ENCODE peak calls at places on chromosome 12, in ten cellular contexts. L is body of pancreas; D is AG04450; C is adrenal gland; J is CD4-positive, alpha-beta T cell; F is left ventricle myocardium inferior; P is stomach; K is cardiac muscle cell; Z is nephron progenitor cell; T is pancreas. O is an unnamed sample.

GRCh38 chr12:80445083-80445482 is 1.0 kb downstream of the PTPRQ start:
- DNase-seq in C (no peak), L (no peak), D (no peak), K (no peak), T (no peak), F (no peak), P (no peak), J (no peak), Z (no peak), O (no peak)

GRCh38 chr12:120247621-120248030 is 17.9 kb downstream of the PXN start:
- DNase-seq in K (no peak), F (no peak), D (no peak), T (no peak), C (no peak), L (no peak), J (no peak), P (no peak), Z (no peak), O (no peak)

GRCh38 chr12:46517579-46517962 is 145.0 kb upstream of the SLC38A2 start:
- DNase-seq in F (no peak), K (no peak), T (no peak), J (no peak), Z (no peak), L (no peak), P (no peak), C (no peak), D (no peak), O (no peak)

GRCh38 chr12:111412830-111413441 is 7.2 kb downstream of the SH2B3 start:
- DNase-seq in T (no peak), Z (no peak), D (no peak), L (no peak), P (no peak), C (no peak), K (no peak), J (no peak), F (no peak), O (no peak)

GRCh38 chr12:112978163-112979081 is at the start of gene OAS2:
- DNase-seq in C (peak; percentile 66), F (peak; percentile 40), Z (no peak), P (peak; percentile 80), T (no peak), L (peak; percentile 22), K (peak; percentile 3), J (peak; percentile 67), D (no peak), O (no peak)

GRCh38 chr12:42372154-42372791 is 46.3 kb downstream of the PPHLN1 start:
- DNase-seq in D (no peak), P (no peak), F (no peak), L (no peak), K (peak; percentile 65), Z (peak; percentile 16), T (no peak), C (no peak), J (no peak), O (no peak)

GRCh38 chr12:53277981-53278380 is 9.9 kb downstream of the ESPL1 start:
- DNase-seq in T (no peak), J (no peak), Z (no peak), C (no peak), D (no peak), K (no peak), L (no peak), F (no peak), P (no peak), O (no peak)

GRCh38 chr12:11673666-11674464 is 24.4 kb downstream of the ETV6 start:
- DNase-seq in Z (no peak), L (no peak), F (no peak), C (no peak), T (no peak), P (no peak), J (no peak), K (no peak), D (no peak), O (no peak)

GRCh38 chr12:112900298-112901145 is 6.2 kb upstream of the OAS1 start:
- DNase-seq in D (no peak), Z (no peak), T (no peak), K (peak; percentile 19), J (no peak), C (peak; percentile 34), P (peak; percentile 53), F (no peak), L (peak; percentile 42), O (peak; percentile 56)

GRCh38 chr12:22800332-22800731 is 175.4 kb downstream of the ETNK1 start:
- DNase-seq in T (no peak), C (no peak), D (no peak), K (no peak), Z (no peak), J (no peak), P (no peak), F (no peak), L (no peak), O (no peak)

GRCh38 chr12:22802883-22803640 is 178.1 kb downstream of the ETNK1 start:
- DNase-seq in K (no peak), D (no peak), C (no peak), P (no peak), L (no peak), Z (no peak), T (no peak), F (no peak), J (no peak), O (no peak)

DNA sequence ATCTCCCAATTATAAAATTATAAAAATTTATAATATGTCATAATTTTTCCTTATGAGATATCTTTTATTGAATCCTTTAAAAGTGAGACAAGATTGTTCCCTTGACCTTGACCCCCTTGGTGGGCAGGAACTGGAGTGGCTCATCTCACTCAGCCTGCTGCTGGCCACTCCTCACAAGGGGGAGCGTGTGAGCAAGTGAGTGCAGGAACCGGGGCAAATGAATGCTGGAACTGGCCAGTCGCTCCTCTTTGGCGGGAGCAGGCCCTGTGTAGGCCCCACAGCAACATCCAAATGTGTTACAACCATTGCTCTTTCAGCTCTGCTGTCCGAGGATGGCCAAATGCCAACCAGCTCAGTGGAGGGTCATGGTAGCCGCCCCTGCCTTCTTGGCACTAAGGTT is 178.8 kb downstream of the ETNK1 start:
- DNase-seq in F (no peak), C (no peak), L (no peak), P (no peak), K (no peak), J (no peak), Z (no peak), T (peak; percentile 18), D (no peak), O (peak; percentile 32)
- TF ChIP-seq CTCF in F (no peak), C (no peak), L (no peak), P (no peak), K (no peak), J (no peak), Z (no peak), T (no peak), D (no peak), O (peak; percentile 15)

DNA sequence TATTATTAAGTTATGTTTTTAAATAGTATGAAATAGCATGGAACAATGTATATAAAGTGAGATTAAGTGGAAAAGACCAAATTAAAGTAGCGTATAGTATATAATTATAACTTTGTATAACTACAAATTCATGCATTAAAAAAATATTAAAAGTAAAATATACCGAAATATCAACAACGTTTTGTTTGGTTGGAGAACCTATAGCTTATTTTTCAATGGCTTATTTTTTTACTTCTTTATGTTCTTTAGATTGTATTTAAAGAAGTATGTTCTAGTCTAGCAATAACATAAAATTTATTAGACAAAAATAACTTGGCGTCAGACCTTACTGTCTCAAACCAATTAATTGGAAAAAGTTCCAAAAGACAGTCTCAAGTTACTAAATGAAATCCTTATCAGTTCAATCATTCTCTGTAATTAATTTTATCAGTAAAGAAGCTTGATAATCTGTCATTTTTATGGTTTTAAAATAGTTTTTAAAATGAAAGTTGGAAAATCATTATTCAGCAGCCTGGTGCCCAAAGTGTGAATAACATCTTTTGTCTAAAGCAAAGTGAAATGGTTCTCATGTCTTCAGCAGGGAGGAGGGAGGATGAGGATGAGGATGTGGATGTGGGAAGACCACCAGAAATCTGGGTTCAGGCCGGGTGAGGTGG is 46.7 kb downstream of the IRAK3 start:
- DNase-seq in P (no peak), Z (no peak), L (no peak), J (no peak), D (no peak), F (no peak), C (no peak), K (no peak), T (no peak), O (no peak)
- TF ChIP-seq CTCF in P (no peak), Z (no peak), L (no peak), J (no peak), D (peak; percentile 26), F (no peak), C (no peak), K (peak; percentile 24), T (no peak), O (peak; percentile 17)

DNA sequence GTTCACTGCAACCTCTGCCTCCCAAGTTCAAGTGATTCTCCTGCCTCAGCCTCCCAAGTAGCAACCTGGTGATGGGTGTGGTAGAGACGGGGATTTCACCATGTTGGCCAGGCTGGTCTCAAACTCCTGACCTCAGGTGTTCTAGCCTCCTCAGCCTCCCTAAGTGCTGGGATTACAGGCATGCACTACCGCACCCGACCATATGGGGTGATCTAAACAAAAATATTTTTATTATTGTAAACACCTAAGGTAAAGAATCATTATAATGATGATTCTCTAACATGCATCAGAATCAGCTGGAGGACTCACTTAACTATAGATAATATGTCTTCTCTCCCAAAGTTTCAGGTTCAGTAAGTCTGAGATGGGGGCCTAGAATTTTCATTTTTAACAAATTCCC is 96.2 kb upstream of the ALG10 start:
- DNase-seq in T (no peak), P (no peak), F (no peak), K (no peak), D (no peak), J (no peak), C (no peak), L (no peak), Z (no peak), O (no peak)
- TF ChIP-seq CTCF in T (no peak), P (no peak), F (no peak), K (no peak), D (no peak), J (no peak), C (no peak), L (no peak), Z (no peak), O (no peak)

DNA sequence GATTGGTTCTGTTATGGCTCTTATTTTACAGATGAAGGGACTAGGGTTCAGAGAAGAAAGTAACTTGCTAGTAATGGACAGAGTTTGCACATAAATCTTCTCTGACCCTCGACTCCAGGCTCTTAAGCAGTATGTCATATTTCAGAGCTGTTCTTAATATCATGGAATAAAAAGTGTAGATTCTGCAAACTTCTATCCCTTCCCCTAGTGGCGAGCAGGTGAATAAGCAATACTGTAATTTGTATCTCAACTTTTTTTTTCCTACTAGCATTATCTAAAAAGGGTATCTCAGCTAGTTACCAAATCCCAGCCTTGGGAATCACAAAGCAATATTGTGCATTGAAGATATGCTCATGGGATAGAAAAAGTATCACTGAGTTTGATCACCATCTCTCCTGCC is 83.2 kb downstream of the ANO4 start:
- DNase-seq in Z (no peak), J (no peak), C (no peak), K (no peak), L (no peak), T (no peak), P (no peak), D (no peak), F (no peak), O (no peak)
- TF ChIP-seq CTCF in Z (peak; percentile 31), J (no peak), C (no peak), K (peak; percentile 34), L (no peak), T (no peak), P (no peak), D (peak; percentile 57), F (no peak), O (peak; percentile 31)